ENCODE peak calls at places on chromosomes 12 and 14, in eight cellular contexts. U is transverse colon, D is choroid plexus epithelial cell, O is GM12865, X is gastrocnemius medialis, H is heart right ventricle, T is endodermal cell, A is fibroblast of mammary gland. Z is an unnamed sample.

GRCh38 chr12:86134571-86134970 is 121.6 kb downstream of the MGAT4C start:
- DNase-seq in U (no peak), D (peak; percentile 38), O (no peak), X (no peak), H (no peak), T (no peak), A (peak; percentile 52), Z (no peak)

GRCh38 chr14:37592288-37593274 is 2.5 kb downstream of the FOXA1 start:
- DNase-seq in U (peak; percentile 31), D (no peak), O (no peak), X (no peak), H (no peak), T (peak; percentile 64), A (no peak), Z (no peak)

GRCh38 chr12:100823988-100824387 is 29.4 kb downstream of the ANO4 start:
- DNase-seq in U (no peak), D (peak; percentile 21), O (no peak), X (no peak), H (no peak), T (no peak), A (peak; percentile 82), Z (no peak)

GRCh38 chr12:49982246-49983229 is 9.8 kb downstream of the AQP6 start:
- DNase-seq in U (no peak), D (peak; percentile 20), O (no peak), X (no peak), H (no peak), T (peak; percentile 31), A (peak; percentile 69), Z (no peak)

GRCh38 chr14:78606111-78606510 is 435.9 kb downstream of the NRXN3 start:
- DNase-seq in U (no peak), D (peak; percentile 78), O (no peak), X (no peak), H (no peak), T (no peak), A (peak; percentile 91), Z (peak; percentile 17)

GRCh38 chr12:107645630-107646333 is 39.8 kb upstream of the PWP1 start:
- DNase-seq in U (no peak), D (peak; percentile 43), O (no peak), X (no peak), H (peak; percentile 56), T (peak; percentile 92), A (no peak), Z (no peak)

GRCh38 chr12:109358154-109358869 is 10.6 kb downstream of the MYO1H start:
- DNase-seq in U (no peak), D (peak; percentile 2), O (peak; percentile 82), X (no peak), H (no peak), T (no peak), A (peak; percentile 13), Z (no peak)

GRCh38 chr12:77888611-77889010 is 57.9 kb downstream of the NAV3 start:
- DNase-seq in U (no peak), D (peak; percentile 88), O (no peak), X (no peak), H (no peak), T (no peak), A (peak; percentile 95), Z (peak; percentile 20)

GRCh38 chr12:3379079-3379478 is 111.9 kb upstream of the PRMT8 start:
- DNase-seq in U (no peak), D (no peak), O (no peak), X (no peak), H (no peak), T (no peak), A (no peak), Z (no peak)

GRCh38 chr14:89365071-89365801 is 51.8 kb downstream of the FOXN3 start:
- DNase-seq in U (peak; percentile 59), D (no peak), O (peak; percentile 92), X (no peak), H (peak; percentile 51), T (no peak), A (peak; percentile 17), Z (no peak)

GRCh38 chr12:124518051-124518932 is 49.1 kb downstream of the NCOR2 start:
- DNase-seq in U (peak; percentile 97), D (peak; percentile 99), O (no peak), X (peak; percentile 99), H (peak; percentile 99), T (peak; percentile 78), A (peak; percentile 99), Z (peak; percentile 99)

GRCh38 chr12:69510176-69510827 is 40.1 kb downstream of the FRS2 start:
- DNase-seq in U (no peak), D (no peak), O (no peak), X (no peak), H (no peak), T (no peak), A (no peak), Z (no peak)

GRCh38 chr12:78970041-78970440 is 105.5 kb downstream of the SYT1 start:
- DNase-seq in U (no peak), D (peak; percentile 15), O (no peak), X (no peak), H (no peak), T (no peak), A (peak; percentile 23), Z (no peak)

GRCh38 chr14:90767899-90768298 is 48.3 kb downstream of the TTC7B start:
- DNase-seq in U (no peak), D (no peak), O (no peak), X (no peak), H (no peak), T (no peak), A (no peak), Z (no peak)

DNA sequence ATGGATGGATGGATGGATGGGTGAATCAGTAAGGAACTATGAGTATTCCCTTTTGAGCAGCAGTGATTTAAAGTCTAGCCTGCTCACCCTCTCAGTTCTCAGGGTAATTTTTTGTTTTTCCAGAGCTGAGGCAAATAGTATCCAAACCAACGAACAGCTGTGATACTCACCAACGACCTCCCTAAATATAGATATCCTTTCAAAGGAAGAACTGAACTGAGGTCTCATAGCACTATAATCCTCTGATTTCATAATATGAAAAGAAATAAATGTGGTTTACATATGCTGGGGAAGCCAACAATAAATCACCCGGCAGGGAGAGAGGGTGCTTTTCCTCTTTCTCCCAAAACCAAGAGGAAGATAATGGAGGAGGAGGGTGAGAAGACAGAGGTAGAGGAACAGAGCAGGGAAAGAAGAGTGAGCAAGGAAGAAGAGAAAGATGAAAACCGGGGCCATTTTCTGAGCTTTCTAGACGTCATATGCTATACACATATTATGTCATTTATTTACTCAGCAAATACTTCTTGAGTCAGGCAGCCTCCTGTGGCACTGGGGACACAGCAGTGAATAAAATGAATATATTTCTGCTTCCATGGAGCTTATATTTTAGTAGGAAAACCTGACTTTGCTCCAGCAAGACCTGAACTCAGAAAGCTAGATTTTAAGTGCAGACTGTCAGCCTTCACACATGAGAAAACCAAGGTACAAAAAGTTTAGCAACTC is 710.7 kb upstream of the TBX3 start:
- DNase-seq in U (no peak), D (no peak), O (no peak), X (no peak), H (no peak), T (no peak), A (peak; percentile 23), Z (no peak)
- TF ChIP-seq CTCF in U (no peak), D (no peak), O (no peak), X (no peak), H (no peak), T (no peak), A (no peak), Z (no peak)

DNA sequence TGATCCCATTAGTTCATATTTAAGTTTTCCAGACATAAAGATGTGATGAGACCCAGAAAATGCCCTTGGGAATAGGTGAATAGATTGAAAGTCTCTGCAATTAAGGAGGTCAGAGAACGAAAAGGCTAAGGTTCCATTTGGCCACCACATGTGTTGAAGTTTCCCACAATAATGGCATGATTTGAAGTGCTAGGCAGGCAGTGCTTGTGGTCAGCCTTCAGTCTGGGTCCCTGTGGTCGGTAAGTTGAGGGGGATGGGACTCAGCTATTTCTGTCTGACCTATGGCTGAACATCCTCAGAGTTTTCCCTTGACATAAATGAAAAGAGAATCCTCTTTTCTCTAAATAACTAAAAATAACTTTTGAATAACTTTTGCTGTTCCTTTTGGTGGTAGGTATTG is 92.4 kb downstream of the PELI2 start:
- DNase-seq in U (no peak), D (no peak), O (no peak), X (no peak), H (no peak), T (no peak), A (no peak), Z (no peak)
- H3K4me3 ChIP-seq in U (no peak overlapping the region), D (no peak overlapping the region), O (no peak overlapping the region), X (no peak overlapping the region), H (no peak overlapping the region), T (no peak overlapping the region), A (no peak overlapping the region), Z (no peak overlapping the region)

GRCh38 chr12:120051535-120051934 is 62.5 kb downstream of the BICDL1 start:
- DNase-seq in U (no peak), D (no peak), O (no peak), X (no peak), H (no peak), T (no peak), A (no peak), Z (no peak)
- TF ChIP-seq CTCF in U (no peak), D (no peak), O (no peak), X (no peak), H (no peak), T (no peak), A (no peak), Z (no peak)

DNA sequence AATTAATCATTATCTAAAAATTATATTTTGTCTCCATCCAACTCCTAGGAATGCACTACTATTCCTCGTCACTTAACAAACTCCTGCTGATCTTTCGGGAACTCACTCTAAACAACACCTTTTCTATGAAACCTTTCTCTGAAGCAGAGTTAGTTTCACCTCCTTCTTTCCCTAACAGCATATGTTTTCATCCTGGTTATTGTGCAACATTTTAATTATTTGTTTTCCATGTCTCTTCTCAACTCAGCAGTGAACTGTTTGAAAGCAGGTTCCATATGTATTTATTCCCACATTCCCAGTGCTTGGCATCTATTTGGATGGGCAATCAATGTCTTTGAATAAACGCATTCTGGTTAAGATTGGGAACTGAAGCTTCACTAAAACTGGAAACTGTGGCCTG is 14.0 kb upstream of the LGR5 start:
- DNase-seq in U (no peak), D (no peak), O (no peak), X (no peak), H (no peak), T (no peak), A (no peak), Z (no peak)
- H3K4me3 ChIP-seq in U (no peak overlapping the region), D (no peak overlapping the region), O (no peak overlapping the region), X (no peak overlapping the region), H (no peak overlapping the region), T (no peak overlapping the region), A (no peak overlapping the region), Z (no peak overlapping the region)

GRCh38 chr12:122138616-122139015 is 35.4 kb downstream of the IL31 start:
- DNase-seq in U (no peak), D (no peak), O (no peak), X (no peak), H (no peak), T (no peak), A (no peak), Z (no peak)
- TF ChIP-seq CTCF in U (no peak), D (no peak), O (no peak), X (no peak), H (no peak), T (no peak), A (no peak), Z (no peak)

GRCh38 chr12:8018666-8019581 is 13.6 kb upstream of the FOXJ2 start:
- DNase-seq in U (no peak), D (no peak), O (peak; percentile 10), X (no peak), H (no peak), T (peak; percentile 98), A (no peak), Z (no peak)
- H3K4me3 ChIP-seq in U (no peak overlapping the region), D (peak overlapping the region; percentile 50), O (no peak overlapping the region), X (peak overlapping the region; percentile 53), H (peak overlapping the region; percentile 40), T (peak overlapping the region; percentile 85), A (peak overlapping the region; percentile 23), Z (peak overlapping the region; percentile 36)